ENCODE peak calls at places on chromosome 20, in six cellular contexts. S, K, E, G, C and J are unnamed samples.

GRCh38 chr20:13718161-13718560 is 66.6 kb downstream of the ESF1 start:
- DNase-seq in S (no peak), K (no peak), E (no peak), G (no peak), C (no peak), J (no peak)

GRCh38 chr20:21020656-21021004 is 85.5 kb downstream of the LINC00237 start:
- DNase-seq in S (no peak), K (no peak), E (no peak), G (no peak), C (no peak), J (no peak)

GRCh38 chr20:57469418-57470211 is 55.3 kb downstream of the CTCFL start:
- DNase-seq in S (no peak), K (no peak), E (no peak), G (no peak), C (no peak), J (peak; percentile 47)

GRCh38 chr20:24963672-24964517 is 14.8 kb downstream of the CST7 start:
- DNase-seq in S (no peak), K (no peak), E (no peak), G (no peak), C (no peak), J (peak; percentile 69)

GRCh38 chr20:57760698-57761412 is 51.0 kb upstream of the PMEPA1 start:
- DNase-seq in S (no peak), K (no peak), E (no peak), G (no peak), C (no peak), J (no peak)

GRCh38 chr20:32159766-32160221 is 47.7 kb downstream of the PLAGL2 start:
- DNase-seq in S (no peak), K (no peak), E (peak; percentile 39), G (no peak), C (no peak), J (peak; percentile 50)

GRCh38 chr20:43320536-43320935 is 130.8 kb upstream of the PTPRT start:
- DNase-seq in S (no peak), K (no peak), E (no peak), G (no peak), C (no peak), J (no peak)

GRCh38 chr20:48406462-48407235 is 421.1 kb downstream of the PREX1 start:
- DNase-seq in S (no peak), K (peak; percentile 5), E (no peak), G (no peak), C (no peak), J (no peak)

GRCh38 chr20:39660965-39661364 is 698.8 kb downstream of the DHX35 start:
- DNase-seq in S (no peak), K (no peak), E (no peak), G (no peak), C (no peak), J (no peak)

GRCh38 chr20:61951695-61952533 is 113.8 kb downstream of the TAF4 start:
- DNase-seq in S (no peak), K (no peak), E (peak; percentile 31), G (no peak), C (peak; percentile 79), J (peak; percentile 87)

GRCh38 chr20:33648396-33649004 is 13.6 kb upstream of the C20orf144 start:
- DNase-seq in S (no peak), K (no peak), E (no peak), G (no peak), C (no peak), J (no peak)

GRCh38 chr20:50540620-50541605 is 30.7 kb downstream of the PTPN1 start:
- DNase-seq in S (no peak), K (peak; percentile 52), E (no peak), G (peak; percentile 91), C (no peak), J (no peak)

GRCh38 chr20:48523191-48523757 is 304.5 kb downstream of the PREX1 start:
- DNase-seq in S (peak; percentile 60), K (peak; percentile 59), E (no peak), G (peak; percentile 10), C (peak; percentile 70), J (no peak)

GRCh38 chr20:17452441-17452840 is 78.7 kb downstream of the BFSP1 start:
- DNase-seq in S (no peak), K (no peak), E (no peak), G (no peak), C (no peak), J (no peak)

GRCh38 chr20:50630578-50631263 is 60.6 kb downstream of the RIPOR3 start:
- DNase-seq in S (no peak), K (no peak), E (no peak), G (no peak), C (no peak), J (peak; percentile 89)

GRCh38 chr20:10433014-10433622 is 904 bp downstream of the MKKS start:
- DNase-seq in S (no peak), K (no peak), E (no peak), G (no peak), C (no peak), J (no peak)

GRCh38 chr20:41051426-41051825 is 22.8 kb downstream of the TOP1 start:
- DNase-seq in S (no peak), K (no peak), E (no peak), G (no peak), C (no peak), J (no peak)

GRCh38 chr20:35635652-35636051 is 20.0 kb downstream of the SPAG4 start:
- DNase-seq in S (no peak), K (no peak), E (no peak), G (no peak), C (no peak), J (no peak)

GRCh38 chr20:11234181-11234969 is 560.6 kb upstream of the JAG1 start:
- DNase-seq in S (peak; percentile 13), K (no peak), E (no peak), G (no peak), C (no peak), J (no peak)

GRCh38 chr20:56788671-56789610 is 159.8 kb downstream of the TFAP2C start:
- DNase-seq in S (no peak), K (no peak), E (no peak), G (no peak), C (no peak), J (peak; percentile 32)

GRCh38 chr20:56801991-56802740 is 173.1 kb downstream of the TFAP2C start:
- DNase-seq in S (no peak), K (no peak), E (no peak), G (no peak), C (no peak), J (no peak)

GRCh38 chr20:53752971-53753879 is 159.6 kb upstream of the ZNF217 start:
- DNase-seq in S (no peak), K (no peak), E (no peak), G (no peak), C (no peak), J (no peak)

GRCh38 chr20:41003143-41003932 is 25.3 kb upstream of the TOP1 start:
- DNase-seq in S (no peak), K (peak; percentile 97), E (peak; percentile 62), G (peak; percentile 98), C (no peak), J (no peak)

GRCh38 chr20:7924692-7925091 is 15.6 kb downstream of the HAO1 start:
- DNase-seq in S (no peak), K (peak; percentile 91), E (no peak), G (no peak), C (no peak), J (no peak)

GRCh38 chr20:50304501-50304856 is 113.8 kb downstream of the CEBPB start:
- DNase-seq in S (no peak), K (peak; percentile 90), E (peak; percentile 85), G (no peak), C (no peak), J (no peak)

DNA sequence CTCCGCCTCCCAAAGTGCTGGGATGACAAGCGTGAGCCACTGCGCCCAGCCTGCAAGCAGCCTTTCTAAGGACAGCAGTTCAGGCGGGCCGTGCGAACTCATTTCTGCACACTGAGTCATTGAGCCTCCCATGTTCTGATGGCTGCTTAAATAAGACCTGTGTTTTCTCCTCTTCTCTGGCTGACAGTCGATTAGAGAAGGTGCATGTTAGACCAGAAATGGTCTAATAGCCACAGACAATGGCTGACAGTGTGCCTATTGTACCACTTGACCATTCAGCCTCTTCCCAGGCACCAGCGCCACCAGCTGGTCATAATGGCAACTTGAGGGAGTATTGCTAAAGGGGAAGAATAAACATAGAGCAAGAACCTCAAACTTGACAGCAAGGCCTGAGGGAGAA is 6.2 kb downstream of the CST11 start:
- DNase-seq in S (peak; percentile 62), K (no peak), E (no peak), G (peak; percentile 35), C (peak; percentile 80), J (no peak)
- TF ChIP-seq CTCF in S (peak; percentile 66), K (peak; percentile 56), E (peak; percentile 48), G (peak; percentile 86), C (peak; percentile 73), J (peak; percentile 70)

GRCh38 chr20:4008026-4008413 is 7.3 kb downstream of the RNF24 start:
- DNase-seq in S (no peak), K (no peak), E (no peak), G (no peak), C (no peak), J (no peak)

GRCh38 chr20:4009305-4009704 is 6.1 kb downstream of the RNF24 start:
- DNase-seq in S (no peak), K (no peak), E (no peak), G (no peak), C (no peak), J (no peak)

GRCh38 chr20:4006640-4007039 is 8.7 kb downstream of the RNF24 start:
- DNase-seq in S (no peak), K (no peak), E (peak; percentile 92), G (no peak), C (no peak), J (no peak)

GRCh38 chr20:4007383-4008025 is 7.9 kb downstream of the RNF24 start:
- DNase-seq in S (no peak), K (no peak), E (no peak), G (no peak), C (no peak), J (no peak)

DNA sequence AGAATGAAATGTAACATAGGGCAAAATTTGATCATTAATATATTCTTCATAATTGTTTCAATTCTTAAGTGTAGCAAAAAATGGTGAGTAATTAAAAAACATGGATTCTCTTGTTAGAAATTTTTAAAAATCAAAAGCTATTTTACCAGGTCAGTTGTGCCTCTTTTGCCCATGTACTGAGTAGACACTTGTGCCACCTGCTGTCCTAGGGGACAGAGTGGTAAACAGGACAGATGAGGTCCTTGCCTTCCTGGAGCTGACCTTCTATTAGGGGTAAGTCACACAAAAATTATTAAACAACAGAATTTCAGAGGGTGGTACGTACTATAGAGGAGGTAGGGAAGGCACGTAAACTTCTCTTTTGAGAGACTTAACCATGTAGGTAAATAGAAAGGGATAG is 6.5 kb downstream of the RNF24 start:
- DNase-seq in S (no peak), K (no peak), E (no peak), G (no peak), C (no peak), J (no peak)
- TF ChIP-seq CTCF in S (peak; percentile 21), K (no peak), E (no peak), G (no peak), C (no peak), J (no peak)

GRCh38 chr20:19786311-19786710 is 28.3 kb downstream of the RIN2 start:
- DNase-seq in S (no peak), K (peak; percentile 79), E (no peak), G (no peak), C (no peak), J (no peak)
- TF ChIP-seq CTCF in S (no peak), K (no peak), E (no peak), G (no peak), C (no peak), J (no peak)

GRCh38 chr20:9319687-9320384 is 194.6 kb upstream of the LAMP5 start:
- DNase-seq in S (no peak), K (no peak), E (no peak), G (no peak), C (no peak), J (no peak)

GRCh38 chr20:9329356-9330092 is 184.9 kb upstream of the LAMP5 start:
- DNase-seq in S (no peak), K (no peak), E (no peak), G (no peak), C (no peak), J (no peak)

GRCh38 chr20:9323622-9324021 is 190.8 kb upstream of the LAMP5 start:
- DNase-seq in S (no peak), K (no peak), E (no peak), G (peak; percentile 7), C (peak; percentile 48), J (no peak)
- TF ChIP-seq CTCF in S (no peak), K (peak; percentile 61), E (no peak), G (peak; percentile 57), C (peak; percentile 58), J (peak; percentile 60)